ENCODE peak calls at places on chromosomes 11 and 22, in four cellular contexts. R is anterior cingulate cortex; P is activated CD8-positive, alpha-beta memory T cell treated with anti-CD3 and anti-CD28 coated beads, Interleukin-2, amount 50 U/mL, for 48 hours; N is stimulated activated CD8-positive, alpha-beta memory T cell treated with anti-CD3 and anti-CD28 coated beads, Interleukin-2, amount 100 ng/mL, for 1 hour. Y is an unnamed sample.
A peak's percentile ranks its signal among the peaks of the same experiment; 100 is the strongest.

GRCh38 chr11:64378335-64378884 is 19.4 kb downstream of the RPS6KA4 start:
- DNase-seq in R (no peak), P (no peak), N (no peak), Y (no peak)

GRCh38 chr11:80929406-80929805 is 1488.6 kb upstream of the TENM4 start:
- DNase-seq in R (no peak), P (no peak), N (no peak), Y (no peak)

GRCh38 chr11:45928535-45929215 is 6.2 kb downstream of the LARGE2 start:
- DNase-seq in R (no peak), P (no peak), N (no peak), Y (no peak)

GRCh38 chr22:26835929-26836528 is 178.6 kb downstream of the MIAT start:
- DNase-seq in R (no peak), P (peak; percentile 84), N (peak; percentile 6), Y (peak; percentile 70)

GRCh38 chr22:24355574-24355973 is 71.8 kb upstream of the ADORA2A start:
- DNase-seq in R (no peak), P (no peak), N (no peak), Y (no peak)

GRCh38 chr11:19978668-19979518 is 181.4 kb downstream of the DBX1 start:
- DNase-seq in R (no peak), P (no peak), N (no peak), Y (no peak)

GRCh38 chr11:114604179-114604813 is 8.7 kb upstream of the NXPE4 start:
- DNase-seq in R (no peak), P (no peak), N (no peak), Y (no peak)

GRCh38 chr22:17430298-17430900 is 61.1 kb downstream of the CECR2 start:
- DNase-seq in R (no peak), P (no peak), N (no peak), Y (no peak)

GRCh38 chr22:35479359-35479758 is 61.3 kb upstream of the RASD2 start:
- DNase-seq in R (no peak), P (no peak), N (no peak), Y (no peak)

GRCh38 chr11:87447606-87448005 is 409.9 kb downstream of the TMEM135 start:
- DNase-seq in R (no peak), P (no peak), N (no peak), Y (no peak)

GRCh38 chr11:93085097-93085496 is 112.7 kb downstream of the SLC36A4 start:
- DNase-seq in R (no peak), P (no peak), N (no peak), Y (no peak)

GRCh38 chr11:34564406-34564805 is 50.8 kb upstream of the ELF5 start:
- DNase-seq in R (no peak), P (no peak), N (no peak), Y (no peak)

GRCh38 chr11:134579709-134580634 is 167.9 kb upstream of the B3GAT1 start:
- DNase-seq in R (no peak), P (peak; percentile 35), N (no peak), Y (no peak)

GRCh38 chr22:36551096-36551495 is 22.1 kb upstream of the EIF3D start:
- DNase-seq in R (no peak), P (no peak), N (no peak), Y (no peak)

GRCh38 chr11:134252539-134253188 is 488 bp downstream of the THYN1 start:
- DNase-seq in R (peak; percentile 67), P (peak; percentile 63), N (no peak), Y (no peak)